ENCODE peak calls at places on chromosomes 7 and 10, in four cellular contexts. L, F, K and C are unnamed samples.

GRCh38 chr7:81769891-81770818 is at the start of gene HGF:
- DNase-seq in L (peak; percentile 29), F (no peak), K (no peak), C (peak; percentile 58)

GRCh38 chr10:75439811-75440210 is 8.4 kb downstream of the LRMDA start:
- DNase-seq in L (no peak), F (no peak), K (no peak), C (no peak)

GRCh38 chr10:80319725-80320290 is 30.4 kb upstream of the MAT1A start:
- DNase-seq in L (no peak), F (no peak), K (no peak), C (no peak)

GRCh38 chr7:28812641-28813040 is 145.5 kb downstream of the TRIL start:
- DNase-seq in L (no peak), F (no peak), K (no peak), C (no peak)

GRCh38 chr7:79452032-79452494 is 1.4 kb downstream of the MAGI2 start:
- DNase-seq in L (peak; percentile 95), F (peak; percentile 92), K (peak; percentile 90), C (peak; percentile 75)

GRCh38 chr10:73875139-73875475 is 752 bp upstream of the CAMK2G start:
- DNase-seq in L (no peak), F (no peak), K (no peak), C (no peak)

GRCh38 chr10:5502903-5503835 is 3.8 kb upstream of the CALML5 start:
- DNase-seq in L (no peak), F (no peak), K (no peak), C (peak; percentile 60)

GRCh38 chr7:958221-959200 is 4.0 kb upstream of the ADAP1 start:
- DNase-seq in L (no peak), F (peak; percentile 56), K (no peak), C (peak; percentile 44)

GRCh38 chr7:27030393-27031001 is 65.3 kb downstream of the HOXA1 start:
- DNase-seq in L (no peak), F (no peak), K (no peak), C (no peak)

GRCh38 chr10:88232978-88233537 is 350.1 kb downstream of the RNLS start:
- DNase-seq in L (no peak), F (no peak), K (no peak), C (no peak)

GRCh38 chr10:88114368-88114767 is 250.9 kb downstream of the PTEN start:
- DNase-seq in L (no peak), F (no peak), K (peak; percentile 62), C (peak; percentile 52)

GRCh38 chr7:84914598-84914997 is 272.3 kb downstream of the SEMA3D start:
- DNase-seq in L (no peak), F (no peak), K (no peak), C (no peak)

GRCh38 chr10:18222870-18223269 is 82.6 kb downstream of the CACNB2 start:
- DNase-seq in L (no peak), F (no peak), K (no peak), C (no peak)

GRCh38 chr10:90920986-90921643 is at the start of gene ANKRD1:
- DNase-seq in L (no peak), F (no peak), K (peak; percentile 83), C (no peak)

GRCh38 chr7:32937344-32938174 is 19.7 kb upstream of the FKBP9 start:
- DNase-seq in L (no peak), F (no peak), K (no peak), C (no peak)

GRCh38 chr7:157612009-157612663 is 275.3 kb downstream of the DNAJB6 start:
- DNase-seq in L (no peak), F (peak; percentile 48), K (no peak), C (peak; percentile 43)

GRCh38 chr7:6558837-6559236 is 7.6 kb upstream of the GRID2IP start:
- DNase-seq in L (no peak), F (no peak), K (peak; percentile 87), C (peak; percentile 25)

GRCh38 chr7:55441668-55442305 is 76.7 kb downstream of the LANCL2 start:
- DNase-seq in L (no peak), F (no peak), K (no peak), C (no peak)

GRCh38 chr7:50342616-50343114 is 38.1 kb downstream of the IKZF1 start:
- DNase-seq in L (no peak), F (no peak), K (no peak), C (peak; percentile 89)

GRCh38 chr7:22842383-22842903 is 19.8 kb upstream of the TOMM7 start:
- DNase-seq in L (no peak), F (no peak), K (no peak), C (no peak)

GRCh38 chr7:90771281-90771680 is 175.2 kb downstream of the CDK14 start:
- DNase-seq in L (no peak), F (no peak), K (no peak), C (no peak)

GRCh38 chr10:17232276-17232987 is 4.4 kb downstream of the VIM start:
- DNase-seq in L (no peak), F (no peak), K (no peak), C (no peak)

GRCh38 chr7:17497549-17498193 is 199.2 kb downstream of the AHR start:
- DNase-seq in L (no peak), F (no peak), K (no peak), C (no peak)

GRCh38 chr10:1368772-1369171 is 312.6 kb downstream of the WDR37 start:
- DNase-seq in L (no peak), F (no peak), K (peak; percentile 64), C (peak; percentile 76)

GRCh38 chr10:48792687-48793096 is 108.0 kb downstream of the WDFY4 start:
- DNase-seq in L (no peak), F (no peak), K (no peak), C (no peak)

GRCh38 chr10:25867321-25867720 is 66.7 kb upstream of the MYO3A start:
- DNase-seq in L (no peak), F (no peak), K (no peak), C (no peak)

GRCh38 chr10:103564799-103565365 is 71.4 kb downstream of the NEURL1 start:
- DNase-seq in L (no peak), F (no peak), K (peak; percentile 67), C (no peak)

GRCh38 chr7:83476501-83476900 is 172.4 kb downstream of the SEMA3E start:
- DNase-seq in L (no peak), F (no peak), K (no peak), C (no peak)

GRCh38 chr7:39954694-39955093 is 4.6 kb downstream of the CDK13 start:
- DNase-seq in L (no peak), F (no peak), K (no peak), C (no peak)

GRCh38 chr7:39951943-39952194 is 1.8 kb downstream of the CDK13 start:
- DNase-seq in L (no peak), F (no peak), K (no peak), C (no peak)

GRCh38 chr7:39951156-39951942 is 1.3 kb downstream of the CDK13 start:
- DNase-seq in L (no peak), F (peak; percentile 85), K (peak; percentile 41), C (peak; percentile 74)

GRCh38 chr7:39952378-39952777 is 2.3 kb downstream of the CDK13 start:
- DNase-seq in L (no peak), F (no peak), K (no peak), C (no peak)

GRCh38 chr7:39952791-39953190 is 2.7 kb downstream of the CDK13 start:
- DNase-seq in L (no peak), F (no peak), K (no peak), C (no peak)
- H3K27ac ChIP-seq in L (peak overlapping the region; percentile 99), F (peak overlapping the region; percentile 99), K (no peak overlapping the region), C (no peak overlapping the region)

DNA sequence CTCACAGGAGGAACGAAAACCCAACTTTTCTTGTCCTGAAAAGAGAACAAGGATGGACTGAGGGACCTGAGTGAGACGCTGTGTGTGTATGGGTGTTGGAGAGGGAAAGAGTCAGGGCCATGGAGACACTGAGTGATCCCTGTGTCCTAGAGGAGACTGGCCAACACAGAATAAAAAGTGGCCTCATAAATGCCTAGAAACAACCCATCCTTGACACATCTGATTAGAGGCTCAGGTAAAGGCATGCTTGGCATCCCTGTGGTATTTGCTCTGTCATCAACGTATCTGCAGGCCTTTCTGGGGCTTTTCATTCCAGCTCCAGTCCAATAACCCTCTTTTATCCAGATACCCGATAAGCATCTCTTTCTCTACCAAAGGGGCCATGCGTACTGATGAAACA is 86.3 kb downstream of the FGFR2 start:
- DNase-seq in L (no peak), F (no peak), K (no peak), C (no peak)
- H3K27ac ChIP-seq in L (peak overlapping the region; percentile 24), F (no peak overlapping the region), K (no peak overlapping the region), C (no peak overlapping the region)

GRCh38 chr10:125951290-125951689 is 54.9 kb downstream of the FANK1 start:
- DNase-seq in L (no peak), F (no peak), K (no peak), C (no peak)

GRCh38 chr10:125955766-125956165 is 59.4 kb downstream of the FANK1 start:
- DNase-seq in L (no peak), F (no peak), K (no peak), C (no peak)

DNA sequence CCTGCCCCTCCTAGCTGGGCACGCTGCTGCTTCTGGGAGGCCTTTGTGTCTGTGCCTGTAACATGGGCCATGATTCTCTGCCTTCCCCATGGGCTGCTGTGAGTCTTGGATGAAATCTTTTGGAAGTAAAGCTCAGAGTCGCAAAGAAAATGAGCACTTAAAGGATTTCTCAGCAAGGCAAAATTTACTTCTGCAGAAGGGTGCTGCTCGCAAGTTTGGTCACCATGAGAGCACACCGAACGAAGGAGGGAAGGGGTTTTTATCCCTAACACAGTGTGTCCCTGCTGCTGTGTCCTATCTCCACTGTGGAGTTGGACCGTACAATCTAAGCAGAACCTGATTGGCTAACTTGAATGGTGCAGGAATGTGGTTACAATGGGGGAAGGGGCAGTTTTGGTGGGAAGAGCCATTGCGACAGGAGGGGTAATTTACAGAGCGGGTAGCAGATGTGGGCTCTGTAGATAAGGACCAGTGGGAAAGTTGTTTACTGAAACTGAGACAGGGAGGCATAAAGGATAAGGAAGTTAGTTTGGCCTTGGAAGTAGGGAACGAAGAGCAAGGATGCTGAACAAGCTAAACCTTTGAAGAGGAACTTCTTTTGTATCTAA is 57.5 kb downstream of the FANK1 start:
- DNase-seq in L (no peak), F (no peak), K (no peak), C (no peak)
- H3K27ac ChIP-seq in L (no peak overlapping the region), F (no peak overlapping the region), K (no peak overlapping the region), C (no peak overlapping the region)

GRCh38 chr10:82847242-82847641 is 972.2 kb downstream of the NRG3 start:
- DNase-seq in L (no peak), F (no peak), K (no peak), C (no peak)
- H3K27ac ChIP-seq in L (no peak overlapping the region), F (no peak overlapping the region), K (no peak overlapping the region), C (no peak overlapping the region)

GRCh38 chr10:29734640-29734979 is 99.8 kb upstream of the SVIL start:
- DNase-seq in L (no peak), F (no peak), K (no peak), C (no peak)
- H3K27ac ChIP-seq in L (peak overlapping the region; percentile 82), F (peak overlapping the region; percentile 96), K (peak overlapping the region; percentile 97), C (peak overlapping the region; percentile 73)

DNA sequence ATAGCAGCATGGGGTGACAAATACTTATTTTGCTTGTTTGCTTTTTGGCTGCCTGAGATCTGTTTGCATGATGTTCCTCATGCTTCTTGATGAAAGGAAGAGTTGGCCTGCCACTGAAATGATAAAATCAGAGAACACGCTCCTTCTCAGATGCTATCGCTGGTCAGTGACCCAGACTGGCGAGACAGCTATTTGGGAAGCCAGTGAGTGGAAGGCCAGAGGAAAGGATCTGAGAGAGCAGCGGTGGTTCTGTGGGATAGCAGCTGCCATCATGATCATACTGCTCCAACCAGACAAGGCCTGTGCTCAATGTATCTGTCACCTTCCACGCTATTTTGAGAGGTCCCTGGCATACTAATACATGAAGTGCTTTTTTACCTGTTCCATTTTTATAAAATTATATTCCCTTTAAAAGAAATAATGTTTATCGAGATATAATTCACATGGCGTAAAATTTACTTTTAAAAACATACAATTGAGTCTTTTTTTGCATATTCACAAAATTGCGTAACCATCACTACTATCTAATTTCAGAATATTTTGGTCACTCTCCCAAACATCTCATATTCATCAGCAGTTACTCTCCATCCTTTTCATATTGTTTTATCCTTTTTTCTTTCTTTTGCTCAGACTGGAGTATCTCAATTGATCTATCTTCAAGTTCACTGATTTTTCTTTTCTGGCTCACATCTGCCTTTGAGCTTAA is 695.1 kb downstream of the TNS3 start:
- DNase-seq in L (no peak), F (no peak), K (no peak), C (no peak)
- H3K27ac ChIP-seq in L (no peak overlapping the region), F (no peak overlapping the region), K (no peak overlapping the region), C (no peak overlapping the region)